ENCODE peak calls at places on chromosomes 7 and 10, in eight cellular contexts. One of them, this sample, is unnamed.

GRCh38 chr7:51430480-51431086 is 114.0 kb upstream of the COBL start:
- DNase-seq in COR-L47: peak
- DNase-seq in endothelial cell: peak
- DNase-seq in NCI-H1092 treated with DMSO at 0.1 percent for 48 hours: peak
- DNase-seq in iris pigment epithelial cell: peak
- DNase-seq in prostate gland: peak
- DNase-seq in mucosa of descending colon: no peak
- DNase-seq in left colon: peak
- DNase-seq in this sample: no peak

GRCh38 chr7:94276797-94277196 is 117.9 kb upstream of the COL1A2 start:
- DNase-seq in COR-L47: peak
- DNase-seq in endothelial cell: no peak
- DNase-seq in NCI-H1092 treated with DMSO at 0.1 percent for 48 hours: peak
- DNase-seq in iris pigment epithelial cell: peak
- DNase-seq in prostate gland: no peak
- DNase-seq in mucosa of descending colon: no peak
- DNase-seq in left colon: no peak
- DNase-seq in this sample: no peak

GRCh38 chr7:123216825-123217224 is 17.1 kb upstream of the SLC13A1 start:
- DNase-seq in COR-L47: no peak
- DNase-seq in endothelial cell: no peak
- DNase-seq in NCI-H1092 treated with DMSO at 0.1 percent for 48 hours: no peak
- DNase-seq in iris pigment epithelial cell: no peak
- DNase-seq in prostate gland: no peak
- DNase-seq in mucosa of descending colon: no peak
- DNase-seq in left colon: no peak
- DNase-seq in this sample: no peak

GRCh38 chr10:120979435-120980315 is 128.5 kb downstream of the WDR11 start:
- DNase-seq in COR-L47: peak
- DNase-seq in endothelial cell: peak
- DNase-seq in NCI-H1092 treated with DMSO at 0.1 percent for 48 hours: peak
- DNase-seq in iris pigment epithelial cell: no peak
- DNase-seq in prostate gland: peak
- DNase-seq in mucosa of descending colon: peak
- DNase-seq in left colon: peak
- DNase-seq in this sample: no peak

GRCh38 chr10:33265621-33266020 is 68.8 kb downstream of the NRP1 start:
- DNase-seq in COR-L47: no peak
- DNase-seq in endothelial cell: no peak
- DNase-seq in NCI-H1092 treated with DMSO at 0.1 percent for 48 hours: no peak
- DNase-seq in iris pigment epithelial cell: no peak
- DNase-seq in prostate gland: no peak
- DNase-seq in mucosa of descending colon: no peak
- DNase-seq in left colon: peak
- DNase-seq in this sample: no peak

GRCh38 chr7:83478601-83479000 is 170.3 kb downstream of the SEMA3E start:
- DNase-seq in COR-L47: no peak
- DNase-seq in endothelial cell: no peak
- DNase-seq in NCI-H1092 treated with DMSO at 0.1 percent for 48 hours: no peak
- DNase-seq in iris pigment epithelial cell: no peak
- DNase-seq in prostate gland: no peak
- DNase-seq in mucosa of descending colon: no peak
- DNase-seq in left colon: no peak
- DNase-seq in this sample: no peak

GRCh38 chr10:107561136-107561650 is 396.7 kb upstream of the SORCS1 start:
- DNase-seq in COR-L47: no peak
- DNase-seq in endothelial cell: no peak
- DNase-seq in NCI-H1092 treated with DMSO at 0.1 percent for 48 hours: no peak
- DNase-seq in iris pigment epithelial cell: peak
- DNase-seq in prostate gland: no peak
- DNase-seq in mucosa of descending colon: no peak
- DNase-seq in left colon: no peak
- DNase-seq in this sample: no peak

GRCh38 chr7:132805766-132806165 is 229.5 kb upstream of the PLXNA4 start:
- DNase-seq in COR-L47: no peak
- DNase-seq in endothelial cell: no peak
- DNase-seq in NCI-H1092 treated with DMSO at 0.1 percent for 48 hours: no peak
- DNase-seq in iris pigment epithelial cell: no peak
- DNase-seq in prostate gland: no peak
- DNase-seq in mucosa of descending colon: no peak
- DNase-seq in left colon: no peak
- DNase-seq in this sample: no peak

GRCh38 chr10:70302292-70302691 is 18.5 kb upstream of the NPFFR1 start:
- DNase-seq in COR-L47: no peak
- DNase-seq in endothelial cell: no peak
- DNase-seq in NCI-H1092 treated with DMSO at 0.1 percent for 48 hours: no peak
- DNase-seq in iris pigment epithelial cell: peak
- DNase-seq in prostate gland: no peak
- DNase-seq in mucosa of descending colon: no peak
- DNase-seq in left colon: no peak
- DNase-seq in this sample: no peak

GRCh38 chr7:107035446-107035845 is 9.1 kb upstream of the PRKAR2B start:
- DNase-seq in COR-L47: no peak
- DNase-seq in endothelial cell: no peak
- DNase-seq in NCI-H1092 treated with DMSO at 0.1 percent for 48 hours: no peak
- DNase-seq in iris pigment epithelial cell: peak
- DNase-seq in prostate gland: no peak
- DNase-seq in mucosa of descending colon: no peak
- DNase-seq in left colon: no peak
- DNase-seq in this sample: no peak

GRCh38 chr10:79490400-79491081 is 21.8 kb upstream of the EIF5AL1 start:
- DNase-seq in COR-L47: no peak
- DNase-seq in endothelial cell: no peak
- DNase-seq in NCI-H1092 treated with DMSO at 0.1 percent for 48 hours: peak
- DNase-seq in iris pigment epithelial cell: peak
- DNase-seq in prostate gland: no peak
- DNase-seq in mucosa of descending colon: no peak
- DNase-seq in left colon: peak
- DNase-seq in this sample: peak

GRCh38 chr7:99375070-99375807 is 709 bp downstream of the ARPC1B start:
- DNase-seq in COR-L47: peak
- DNase-seq in endothelial cell: peak
- DNase-seq in NCI-H1092 treated with DMSO at 0.1 percent for 48 hours: peak
- DNase-seq in iris pigment epithelial cell: peak
- DNase-seq in prostate gland: peak
- DNase-seq in mucosa of descending colon: peak
- DNase-seq in left colon: peak
- DNase-seq in this sample: no peak

GRCh38 chr10:60648761-60649160 is 129.5 kb upstream of the CDK1 start:
- DNase-seq in COR-L47: no peak
- DNase-seq in endothelial cell: no peak
- DNase-seq in NCI-H1092 treated with DMSO at 0.1 percent for 48 hours: no peak
- DNase-seq in iris pigment epithelial cell: no peak
- DNase-seq in prostate gland: no peak
- DNase-seq in mucosa of descending colon: no peak
- DNase-seq in left colon: no peak
- DNase-seq in this sample: no peak

GRCh38 chr10:96833220-96834001 is 1.3 kb downstream of the LCOR start:
- DNase-seq in COR-L47: peak
- DNase-seq in endothelial cell: peak
- DNase-seq in NCI-H1092 treated with DMSO at 0.1 percent for 48 hours: peak
- DNase-seq in iris pigment epithelial cell: peak
- DNase-seq in prostate gland: peak
- DNase-seq in mucosa of descending colon: peak
- DNase-seq in left colon: no peak
- DNase-seq in this sample: no peak

GRCh38 chr7:44971991-44972441 is 6.8 kb downstream of the MYO1G start:
- DNase-seq in COR-L47: peak
- DNase-seq in endothelial cell: no peak
- DNase-seq in NCI-H1092 treated with DMSO at 0.1 percent for 48 hours: peak
- DNase-seq in iris pigment epithelial cell: no peak
- DNase-seq in prostate gland: no peak
- DNase-seq in mucosa of descending colon: no peak
- DNase-seq in left colon: no peak
- DNase-seq in this sample: no peak

GRCh38 chr7:26440993-26441636 is 149.5 kb downstream of the SNX10 start:
- DNase-seq in COR-L47: no peak
- DNase-seq in endothelial cell: peak
- DNase-seq in NCI-H1092 treated with DMSO at 0.1 percent for 48 hours: no peak
- DNase-seq in iris pigment epithelial cell: no peak
- DNase-seq in prostate gland: no peak
- DNase-seq in mucosa of descending colon: no peak
- DNase-seq in left colon: no peak
- DNase-seq in this sample: no peak

GRCh38 chr7:42232275-42232674 is 4.7 kb downstream of the GLI3 start:
- DNase-seq in COR-L47: no peak
- DNase-seq in endothelial cell: no peak
- DNase-seq in NCI-H1092 treated with DMSO at 0.1 percent for 48 hours: no peak
- DNase-seq in iris pigment epithelial cell: peak
- DNase-seq in prostate gland: no peak
- DNase-seq in mucosa of descending colon: no peak
- DNase-seq in left colon: no peak
- DNase-seq in this sample: no peak

GRCh38 chr10:91391915-91392314 is 18.2 kb upstream of the HECTD2 start:
- DNase-seq in COR-L47: no peak
- DNase-seq in endothelial cell: no peak
- DNase-seq in NCI-H1092 treated with DMSO at 0.1 percent for 48 hours: no peak
- DNase-seq in iris pigment epithelial cell: no peak
- DNase-seq in prostate gland: no peak
- DNase-seq in mucosa of descending colon: no peak
- DNase-seq in left colon: no peak
- DNase-seq in this sample: no peak

GRCh38 chr10:114538544-114538906 is 119.5 kb downstream of the ABLIM1 start:
- DNase-seq in COR-L47: no peak
- DNase-seq in endothelial cell: no peak
- DNase-seq in NCI-H1092 treated with DMSO at 0.1 percent for 48 hours: no peak
- DNase-seq in iris pigment epithelial cell: no peak
- DNase-seq in prostate gland: peak
- DNase-seq in mucosa of descending colon: peak
- DNase-seq in left colon: peak
- DNase-seq in this sample: no peak

GRCh38 chr7:55065079-55065478 is 46.3 kb downstream of the EGFR start:
- DNase-seq in COR-L47: no peak
- DNase-seq in endothelial cell: no peak
- DNase-seq in NCI-H1092 treated with DMSO at 0.1 percent for 48 hours: no peak
- DNase-seq in iris pigment epithelial cell: peak
- DNase-seq in prostate gland: no peak
- DNase-seq in mucosa of descending colon: no peak
- DNase-seq in left colon: no peak
- DNase-seq in this sample: peak

GRCh38 chr10:77631241-77631640 is 6.4 kb downstream of the KCNMA1 start:
- DNase-seq in COR-L47: no peak
- DNase-seq in endothelial cell: no peak
- DNase-seq in NCI-H1092 treated with DMSO at 0.1 percent for 48 hours: no peak
- DNase-seq in iris pigment epithelial cell: no peak
- DNase-seq in prostate gland: no peak
- DNase-seq in mucosa of descending colon: no peak
- DNase-seq in left colon: no peak
- DNase-seq in this sample: no peak

GRCh38 chr7:131071786-131072504 is 255.7 kb upstream of the MKLN1 start:
- DNase-seq in COR-L47: no peak
- DNase-seq in endothelial cell: no peak
- DNase-seq in NCI-H1092 treated with DMSO at 0.1 percent for 48 hours: no peak
- DNase-seq in iris pigment epithelial cell: no peak
- DNase-seq in prostate gland: no peak
- DNase-seq in mucosa of descending colon: no peak
- DNase-seq in left colon: no peak
- DNase-seq in this sample: no peak